ENCODE peak calls at places on chromosomes 12 and 14, in five cellular contexts. One of them, this sample, is unnamed.

GRCh38 chr12:14384783-14385638 is 19.5 kb downstream of the ATF7IP start:
- DNase-seq in ovary: no peak
- DNase-seq in fibroblast of lung: peak; percentile 96
- DNase-seq in esophagus muscularis mucosa: no peak
- DNase-seq in hepatocyte: peak; percentile 75
- DNase-seq in this sample: peak; percentile 97

GRCh38 chr12:53518381-53518780 is 11.1 kb upstream of the NPFF start:
- DNase-seq in ovary: no peak
- DNase-seq in fibroblast of lung: peak; percentile 36
- DNase-seq in esophagus muscularis mucosa: no peak
- DNase-seq in hepatocyte: no peak
- DNase-seq in this sample: peak; percentile 25

GRCh38 chr14:89185919-89186849 is 230.8 kb downstream of the FOXN3 start:
- DNase-seq in ovary: no peak
- DNase-seq in fibroblast of lung: peak; percentile 84
- DNase-seq in esophagus muscularis mucosa: no peak
- DNase-seq in hepatocyte: peak; percentile 68
- DNase-seq in this sample: peak; percentile 61

GRCh38 chr12:15122349-15122748 is 98.9 kb downstream of the RERG start:
- DNase-seq in ovary: no peak
- DNase-seq in fibroblast of lung: no peak
- DNase-seq in esophagus muscularis mucosa: no peak
- DNase-seq in hepatocyte: no peak
- DNase-seq in this sample: no peak

GRCh38 chr14:68174446-68174845 is 354.9 kb downstream of the RAD51B start:
- DNase-seq in ovary: no peak
- DNase-seq in fibroblast of lung: peak; percentile 51
- DNase-seq in esophagus muscularis mucosa: no peak
- DNase-seq in hepatocyte: no peak
- DNase-seq in this sample: no peak

GRCh38 chr14:62711351-62712023 is 333.8 kb downstream of the KCNH5 start:
- DNase-seq in ovary: no peak
- DNase-seq in fibroblast of lung: no peak
- DNase-seq in esophagus muscularis mucosa: no peak
- DNase-seq in hepatocyte: no peak
- DNase-seq in this sample: no peak

GRCh38 chr14:68312884-68313725 is 479.8 kb downstream of the ZFP36L1 start:
- DNase-seq in ovary: no peak
- DNase-seq in fibroblast of lung: no peak
- DNase-seq in esophagus muscularis mucosa: no peak
- DNase-seq in hepatocyte: no peak
- DNase-seq in this sample: no peak

GRCh38 chr14:104935955-104936354 is 11.3 kb downstream of the PLD4 start:
- DNase-seq in ovary: no peak
- DNase-seq in fibroblast of lung: no peak
- DNase-seq in esophagus muscularis mucosa: no peak
- DNase-seq in hepatocyte: no peak
- DNase-seq in this sample: no peak

GRCh38 chr14:89767861-89768268 is 186.7 kb downstream of the EFCAB11 start:
- DNase-seq in ovary: no peak
- DNase-seq in fibroblast of lung: peak; percentile 48
- DNase-seq in esophagus muscularis mucosa: no peak
- DNase-seq in hepatocyte: peak; percentile 34
- DNase-seq in this sample: peak; percentile 57

DNA sequence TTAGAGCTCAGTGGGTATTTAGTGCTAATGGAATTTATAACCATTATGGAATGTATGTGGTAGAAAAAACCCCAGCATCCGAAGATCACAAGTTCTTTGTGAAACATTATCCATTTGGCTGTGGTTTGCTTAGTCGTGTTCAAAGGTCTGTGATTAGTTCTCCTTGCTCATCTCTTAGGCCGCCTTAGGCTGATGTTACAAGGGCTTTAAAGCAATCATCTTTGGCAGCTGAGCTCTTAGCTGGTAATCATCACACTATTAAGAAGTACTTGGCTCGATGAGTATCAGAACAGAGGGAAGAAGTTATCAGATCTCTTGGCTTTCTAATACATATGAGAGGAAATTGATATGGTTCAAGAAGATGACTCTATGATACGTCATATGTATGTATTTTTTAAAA is 124.1 kb upstream of the E2F7 start:
- DNase-seq in ovary: no peak
- DNase-seq in fibroblast of lung: peak; percentile 92
- DNase-seq in esophagus muscularis mucosa: no peak
- DNase-seq in hepatocyte: peak; percentile 26
- DNase-seq in this sample: peak; percentile 85
- TF ChIP-seq CTCF in ovary: no peak
- TF ChIP-seq CTCF in fibroblast of lung: no peak
- TF ChIP-seq CTCF in esophagus muscularis mucosa: no peak
- TF ChIP-seq CTCF in hepatocyte: no peak
- TF ChIP-seq CTCF in this sample: no peak

GRCh38 chr12:18864900-18865561 is 127.1 kb downstream of the CAPZA3 start:
- DNase-seq in ovary: no peak
- DNase-seq in fibroblast of lung: peak; percentile 71
- DNase-seq in esophagus muscularis mucosa: no peak
- DNase-seq in hepatocyte: peak; percentile 8
- DNase-seq in this sample: peak; percentile 67
- H3K4me3 ChIP-seq in ovary: no peak overlapping the region
- H3K4me3 ChIP-seq in fibroblast of lung: no peak overlapping the region
- H3K4me3 ChIP-seq in esophagus muscularis mucosa: no peak overlapping the region
- H3K4me3 ChIP-seq in hepatocyte: no peak overlapping the region
- H3K4me3 ChIP-seq in this sample: no peak overlapping the region

DNA sequence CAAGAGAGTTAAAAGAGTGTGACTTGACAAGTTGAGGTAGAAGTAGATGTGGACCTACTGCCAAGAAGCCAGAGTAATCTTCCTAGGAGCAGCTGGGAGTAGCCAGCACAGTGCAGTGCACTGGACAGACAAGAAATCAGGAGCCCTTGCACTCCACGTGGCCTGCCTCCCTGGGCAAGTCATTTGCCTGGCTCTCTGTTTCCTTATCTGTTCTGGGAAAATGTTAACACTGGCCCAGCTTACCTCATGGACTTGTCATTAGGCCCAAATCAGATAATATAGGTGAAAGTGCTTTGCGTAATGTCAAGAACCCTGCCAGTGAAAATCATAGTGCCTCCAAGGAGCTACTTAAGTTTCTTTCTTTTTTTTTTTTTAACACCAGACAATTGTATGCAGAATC is 19.2 kb downstream of the SLC7A8 start:
- DNase-seq in ovary: no peak
- DNase-seq in fibroblast of lung: peak; percentile 48
- DNase-seq in esophagus muscularis mucosa: no peak
- DNase-seq in hepatocyte: no peak
- DNase-seq in this sample: no peak
- TF ChIP-seq CTCF in ovary: no peak
- TF ChIP-seq CTCF in fibroblast of lung: no peak
- TF ChIP-seq CTCF in esophagus muscularis mucosa: no peak
- TF ChIP-seq CTCF in hepatocyte: no peak
- TF ChIP-seq CTCF in this sample: no peak

GRCh38 chr12:46126050-46126727 is 135.8 kb upstream of the SCAF11 start:
- DNase-seq in ovary: no peak
- DNase-seq in fibroblast of lung: no peak
- DNase-seq in esophagus muscularis mucosa: no peak
- DNase-seq in hepatocyte: no peak
- DNase-seq in this sample: no peak

GRCh38 chr12:46124132-46124847 is 133.9 kb upstream of the SCAF11 start:
- DNase-seq in ovary: no peak
- DNase-seq in fibroblast of lung: peak; percentile 11
- DNase-seq in esophagus muscularis mucosa: no peak
- DNase-seq in hepatocyte: no peak
- DNase-seq in this sample: no peak

GRCh38 chr12:46124848-46125619 is 134.7 kb upstream of the SCAF11 start:
- DNase-seq in ovary: peak; percentile 62
- DNase-seq in fibroblast of lung: peak; percentile 81
- DNase-seq in esophagus muscularis mucosa: no peak
- DNase-seq in hepatocyte: peak; percentile 82
- DNase-seq in this sample: peak; percentile 85
- H3K4me3 ChIP-seq in ovary: peak overlapping the region; percentile 19
- H3K4me3 ChIP-seq in fibroblast of lung: peak overlapping the region; percentile 37
- H3K4me3 ChIP-seq in esophagus muscularis mucosa: peak overlapping the region; percentile 51
- H3K4me3 ChIP-seq in hepatocyte: no peak overlapping the region
- H3K4me3 ChIP-seq in this sample: no peak overlapping the region

GRCh38 chr14:64235652-64236640 is 58.2 kb downstream of the ESR2 start:
- DNase-seq in ovary: no peak
- DNase-seq in fibroblast of lung: no peak
- DNase-seq in esophagus muscularis mucosa: no peak
- DNase-seq in hepatocyte: no peak
- DNase-seq in this sample: no peak

GRCh38 chr14:64232095-64232830 is 61.9 kb downstream of the ESR2 start:
- DNase-seq in ovary: no peak
- DNase-seq in fibroblast of lung: peak; percentile 92
- DNase-seq in esophagus muscularis mucosa: no peak
- DNase-seq in hepatocyte: no peak
- DNase-seq in this sample: peak; percentile 94

GRCh38 chr14:64233791-64234190 is 60.4 kb downstream of the ESR2 start:
- DNase-seq in ovary: no peak
- DNase-seq in fibroblast of lung: no peak
- DNase-seq in esophagus muscularis mucosa: no peak
- DNase-seq in hepatocyte: no peak
- DNase-seq in this sample: no peak

GRCh38 chr14:64232944-64233343 is 61.2 kb downstream of the ESR2 start:
- DNase-seq in ovary: no peak
- DNase-seq in fibroblast of lung: no peak
- DNase-seq in esophagus muscularis mucosa: no peak
- DNase-seq in hepatocyte: no peak
- DNase-seq in this sample: no peak

GRCh38 chr14:64234877-64235651 is 59.1 kb downstream of the ESR2 start:
- DNase-seq in ovary: peak; percentile 69
- DNase-seq in fibroblast of lung: peak; percentile 67
- DNase-seq in esophagus muscularis mucosa: no peak
- DNase-seq in hepatocyte: no peak
- DNase-seq in this sample: peak; percentile 67
- TF ChIP-seq CTCF in ovary: no peak
- TF ChIP-seq CTCF in fibroblast of lung: no peak
- TF ChIP-seq CTCF in esophagus muscularis mucosa: no peak
- TF ChIP-seq CTCF in hepatocyte: no peak
- TF ChIP-seq CTCF in this sample: no peak

DNA sequence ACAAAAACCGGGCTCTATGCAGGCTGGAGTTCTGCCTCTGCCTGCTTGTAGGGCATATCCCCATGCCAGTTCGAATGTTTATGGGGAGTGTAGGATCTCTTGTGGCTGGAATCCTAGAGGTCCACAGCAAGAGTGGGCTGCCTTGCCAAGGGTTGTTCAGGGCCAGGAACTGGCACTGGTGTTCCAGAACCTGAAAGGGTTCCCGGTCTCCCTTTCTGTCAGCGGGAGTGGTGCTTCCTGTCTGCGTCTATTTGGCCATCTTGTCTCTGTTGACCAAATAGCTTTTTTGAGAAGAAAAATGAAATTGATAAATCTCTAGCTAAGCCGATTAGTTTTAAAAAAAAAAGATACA is 17.8 kb downstream of the OLR1 start:
- DNase-seq in ovary: no peak
- DNase-seq in fibroblast of lung: no peak
- DNase-seq in esophagus muscularis mucosa: no peak
- DNase-seq in hepatocyte: no peak
- DNase-seq in this sample: no peak
- H3K4me3 ChIP-seq in ovary: peak overlapping the region; percentile 46
- H3K4me3 ChIP-seq in fibroblast of lung: peak overlapping the region; percentile 55
- H3K4me3 ChIP-seq in esophagus muscularis mucosa: peak overlapping the region; percentile 65
- H3K4me3 ChIP-seq in hepatocyte: peak overlapping the region; percentile 31
- H3K4me3 ChIP-seq in this sample: peak overlapping the region; percentile 53